ENCODE peak calls at places on chromosomes 16 and 17, in eight cellular contexts. A is neural progenitor cell; R is activated T-cell treated with anti-CD3 and anti-CD28 coated beads, Interleukin-2, amount 50 U/mL, for 4 hours; U is EL; K is kidney epithelial cell; O is lung; Y is NCI-H146; S is iPS-NIHi11. H is an unnamed sample.

GRCh38 chr16:88473666-88474534 is 20.8 kb downstream of the ZFPM1 start:
- DNase-seq in A (no peak), R (no peak), U (no peak), K (no peak), O (no peak), Y (no peak), S (no peak), H (no peak)

GRCh38 chr17:2935622-2936021 is 127.8 kb downstream of the OR1D5 start:
- DNase-seq in A (no peak), R (no peak), U (no peak), K (no peak), O (no peak), Y (no peak), S (no peak), H (no peak)

GRCh38 chr16:58366247-58367031 is 25.8 kb upstream of the GINS3 start:
- DNase-seq in A (no peak), R (no peak), U (peak), K (peak), O (no peak), Y (no peak), S (no peak), H (peak)

GRCh38 chr17:74130841-74131240 is 72.6 kb upstream of the RPL38 start:
- DNase-seq in A (no peak), R (no peak), U (no peak), K (no peak), O (no peak), Y (no peak), S (no peak), H (no peak)

GRCh38 chr16:88478115-88478514 is 25.0 kb downstream of the ZFPM1 start:
- DNase-seq in A (no peak), R (peak), U (no peak), K (no peak), O (no peak), Y (peak), S (no peak), H (no peak)

GRCh38 chr17:58785097-58785496 is 29.4 kb downstream of the PPM1E start:
- DNase-seq in A (no peak), R (no peak), U (no peak), K (no peak), O (no peak), Y (no peak), S (no peak), H (no peak)

GRCh38 chr16:89094252-89094901 is 725 bp downstream of the ACSF3 start:
- DNase-seq in A (peak), R (no peak), U (peak), K (no peak), O (no peak), Y (peak), S (no peak), H (peak)

GRCh38 chr17:66469088-66469442 is 166.7 kb downstream of the PRKCA start:
- DNase-seq in A (peak), R (no peak), U (peak), K (no peak), O (no peak), Y (no peak), S (no peak), H (no peak)

GRCh38 chr17:62626719-62627218 is 701 bp upstream of the MRC2 start:
- DNase-seq in A (peak), R (no peak), U (peak), K (no peak), O (peak), Y (no peak), S (peak), H (peak)

GRCh38 chr16:702341-702740 is 3.3 kb downstream of the FBXL16 start:
- DNase-seq in A (no peak), R (no peak), U (no peak), K (no peak), O (no peak), Y (no peak), S (no peak), H (no peak)

GRCh38 chr16:49890876-49891275 is 35.0 kb upstream of the ZNF423 start:
- DNase-seq in A (peak), R (no peak), U (no peak), K (no peak), O (no peak), Y (no peak), S (peak), H (no peak)

GRCh38 chr16:69301187-69301586 is 10.0 kb upstream of the VPS4A start:
- DNase-seq in A (no peak), R (no peak), U (no peak), K (no peak), O (no peak), Y (no peak), S (no peak), H (no peak)

GRCh38 chr17:72725432-72726068 is 366.9 kb downstream of the SLC39A11 start:
- DNase-seq in A (peak), R (peak), U (peak), K (no peak), O (peak), Y (peak), S (peak), H (peak)

GRCh38 chr17:72775914-72776313 is 316.6 kb downstream of the SLC39A11 start:
- DNase-seq in A (peak), R (no peak), U (no peak), K (no peak), O (no peak), Y (no peak), S (no peak), H (no peak)

GRCh38 chr17:31511176-31511540 is 119.7 kb downstream of the RAB11FIP4 start:
- DNase-seq in A (no peak), R (no peak), U (no peak), K (no peak), O (no peak), Y (peak), S (no peak), H (no peak)

GRCh38 chr17:6427284-6427781 is 7.6 kb downstream of the AIPL1 start:
- DNase-seq in A (no peak), R (no peak), U (peak), K (no peak), O (no peak), Y (no peak), S (no peak), H (no peak)

GRCh38 chr17:21463204-21463661 is 87.1 kb downstream of the KCNJ12 start:
- DNase-seq in A (no peak), R (no peak), U (no peak), K (no peak), O (no peak), Y (no peak), S (no peak), H (no peak)

GRCh38 chr16:68800257-68800875 is 43.0 kb upstream of the TANGO6 start:
- DNase-seq in A (peak), R (peak), U (peak), K (no peak), O (peak), Y (peak), S (peak), H (peak)

GRCh38 chr17:77125432-77125901 is 15.3 kb upstream of the SEC14L1 start:
- DNase-seq in A (no peak), R (no peak), U (peak), K (peak), O (no peak), Y (no peak), S (no peak), H (peak)

GRCh38 chr17:6297119-6297518 is 137.8 kb downstream of the AIPL1 start:
- DNase-seq in A (no peak), R (no peak), U (no peak), K (no peak), O (no peak), Y (no peak), S (no peak), H (no peak)

GRCh38 chr17:66468241-66469087 is 166.1 kb downstream of the PRKCA start:
- DNase-seq in A (no peak), R (no peak), U (peak), K (no peak), O (no peak), Y (no peak), S (no peak), H (peak)

GRCh38 chr17:14301279-14301760 is 439 bp downstream of the HS3ST3B1 start:
- DNase-seq in A (peak), R (no peak), U (no peak), K (no peak), O (no peak), Y (peak), S (no peak), H (no peak)

GRCh38 chr17:58630883-58631522 is 60.8 kb downstream of the TEX14 start:
- DNase-seq in A (peak), R (no peak), U (peak), K (no peak), O (peak), Y (peak), S (no peak), H (no peak)

GRCh38 chr16:77610496-77610895 is 111.8 kb upstream of the NUDT7 start:
- DNase-seq in A (no peak), R (no peak), U (no peak), K (no peak), O (no peak), Y (no peak), S (no peak), H (no peak)

GRCh38 chr16:56609463-56609921 is 1.1 kb downstream of the MT2A start:
- DNase-seq in A (peak), R (peak), U (peak), K (no peak), O (peak), Y (peak), S (no peak), H (no peak)

GRCh38 chr16:66508261-66508913 is 41.5 kb downstream of the TK2 start:
- DNase-seq in A (no peak), R (no peak), U (peak), K (peak), O (peak), Y (no peak), S (no peak), H (no peak)

GRCh38 chr16:56688762-56689161 is 6.5 kb downstream of the MT1X start:
- DNase-seq in A (no peak), R (no peak), U (no peak), K (no peak), O (no peak), Y (no peak), S (no peak), H (no peak)

H was measured in HTR-8/SVneo.